ENCODE peak calls at places on chromosomes 13 and 19, in five cellular contexts. F is CD8-positive, alpha-beta memory T cell; M is psoas muscle; R is IMR-90; V is pancreas. G is an unnamed sample. For H3K4me1 and H3K36me3, the result is how much of the 10 kb centered on the place peaks cover.

GRCh38 chr19:14248578-14249011 is 42.6 kb upstream of the ADGRL1 start:
- DNase-seq in F (peak), R (no peak), M (no peak), V (no peak), G (no peak)

GRCh38 chr13:27007166-27007565 is 164.4 kb downstream of the USP12 start:
- DNase-seq in M (no peak), R (no peak), V (peak), F (no peak), G (no peak)

GRCh38 chr13:30224732-30225131 is 82.6 kb downstream of the KATNAL1 start:
- DNase-seq in R (peak), M (no peak), F (no peak), V (no peak), G (no peak)

GRCh38 chr13:61383101-61383500 is 32.5 kb downstream of the PCDH20 start:
- DNase-seq in R (no peak), M (no peak), F (no peak), V (no peak), G (no peak)

GRCh38 chr19:8585057-8585893 is 8.0 kb upstream of the MYO1F start:
- DNase-seq in V (no peak), R (no peak), M (no peak), F (no peak), G (no peak)

GRCh38 chr19:55385749-55386514 is at the start of gene RPL28:
- DNase-seq in V (peak), R (peak), F (peak), M (peak), G (peak)

GRCh38 chr13:41610426-41610825 is 153.1 kb downstream of the RGCC start:
- DNase-seq in V (no peak), M (peak), R (peak), F (no peak), G (peak)

GRCh38 chr13:32309812-32310706 is 5.1 kb downstream of the ZAR1L start:
- DNase-seq in M (no peak), F (peak), R (peak), V (no peak), G (no peak)

GRCh38 chr13:74104661-74105275 is 29.4 kb downstream of the KLF12 start:
- DNase-seq in F (no peak), M (no peak), R (no peak), V (no peak), G (no peak)

GRCh38 chr19:49073514-49074378 is 1.2 kb upstream of the KCNA7 start:
- DNase-seq in V (no peak), F (no peak), R (no peak), M (peak), G (no peak)

GRCh38 chr19:38433268-38433733 is at the start of gene RYR1:
- DNase-seq in V (no peak), M (peak), F (no peak), R (no peak), G (peak)

GRCh38 chr19:36041831-36042230 is 9.2 kb upstream of the CLIP3 start:
- DNase-seq in V (no peak), F (no peak), R (peak), M (no peak), G (no peak)

GRCh38 chr19:9323919-9324583 is at the start of gene ZNF559:
- DNase-seq in M (peak), R (peak), F (peak), V (peak), G (peak)

GRCh38 chr13:72435251-72435650 is 292.2 kb downstream of the MZT1 start:
- DNase-seq in F (no peak), M (no peak), R (no peak), V (no peak), G (no peak)

GRCh38 chr19:20969498-20969897 is 46.4 kb downstream of the ZNF85 start:
- DNase-seq in V (peak), F (no peak), M (no peak), R (no peak), G (no peak)

GRCh38 chr13:37136187-37136586 is 30.7 kb upstream of the CSNK1A1L start:
- DNase-seq in V (no peak), M (no peak), F (no peak), R (peak), G (no peak)

GRCh38 chr13:102799544-102800144 is 725 bp downstream of the BIVM start:
- DNase-seq in V (peak), F (peak), M (peak), R (peak), G (peak)

GRCh38 chr19:57302020-57302465 is 18.2 kb upstream of the ZNF543 start:
- DNase-seq in M (peak), R (peak), V (no peak), F (no peak), G (no peak)

GRCh38 chr19:12757544-12758274 is 6.1 kb downstream of the BEST2 start:
- DNase-seq in M (peak), F (peak), R (peak), V (peak), G (peak)

DNA sequence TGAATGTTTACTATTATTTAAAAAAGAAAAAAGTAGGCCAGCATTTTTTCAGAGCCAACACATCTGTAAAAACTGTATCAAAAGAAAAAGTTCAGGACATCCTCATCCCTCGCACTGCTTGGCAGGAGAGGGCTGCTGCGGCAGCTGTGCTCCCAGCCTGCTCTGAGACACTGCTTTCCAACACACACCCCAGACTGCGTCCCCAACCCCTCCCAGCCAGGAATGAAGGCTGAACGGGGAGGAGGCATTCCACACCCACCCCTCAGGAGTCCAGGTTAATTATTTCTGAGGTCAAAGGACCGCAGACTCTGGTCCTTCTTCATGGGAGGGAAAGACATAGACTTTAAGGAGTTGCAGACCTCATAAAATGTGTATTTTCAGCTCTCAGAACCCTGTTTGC is 43.1 kb downstream of the COL4A1 start:
- DNase-seq in F (no peak), R (no peak), M (no peak), V (no peak), G (no peak)
- H3K4me1 ChIP-seq in F (under half), R (under half), M (under half), V (under half), G (half or more)

DNA sequence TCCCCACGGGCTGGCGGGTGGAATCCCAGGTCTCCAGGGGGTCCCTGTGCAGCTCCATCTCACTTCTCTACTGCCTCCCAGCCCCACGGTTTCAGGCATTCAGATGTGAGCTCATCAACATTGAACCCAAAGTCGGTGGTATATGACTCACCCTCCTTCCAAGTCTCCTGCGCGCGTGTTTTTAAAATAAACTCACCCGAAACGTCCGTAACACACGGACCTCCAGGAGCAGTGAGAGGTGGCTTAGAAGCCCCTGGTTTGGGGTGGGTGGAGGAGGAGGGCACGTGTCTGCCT is 14.0 kb upstream of the CRTC1 start:
- DNase-seq in R (peak), M (no peak), V (no peak), F (no peak), G (no peak)
- H3K27ac ChIP-seq in R (peak), M (no peak), V (no peak), F (no peak), G (no peak)

DNA sequence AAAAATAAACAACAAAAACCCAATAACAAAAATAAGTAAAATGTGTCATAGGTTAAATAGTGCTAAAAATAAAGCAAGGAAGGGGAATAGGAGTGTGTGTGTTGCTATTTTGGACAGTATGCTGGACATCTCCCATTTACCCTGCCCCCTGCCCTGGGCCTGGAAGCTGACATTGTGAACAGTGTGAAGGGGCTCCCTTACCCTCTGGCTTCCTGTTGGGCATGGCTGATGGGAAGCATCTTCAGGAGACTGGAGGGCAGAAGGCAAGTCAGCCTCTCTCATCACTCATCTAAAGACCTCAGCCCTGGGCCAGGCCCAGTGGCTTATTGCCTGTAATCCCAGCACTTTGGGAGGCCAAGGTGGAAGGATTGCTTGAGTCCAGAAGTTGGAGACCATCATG is 26.7 kb downstream of the KCTD15 start:
- DNase-seq in R (no peak), F (no peak), V (no peak), M (no peak), G (no peak)
- H3K36me3 ChIP-seq in R (under half), F (under half), V (under half), M (under half), G (under half)

DNA sequence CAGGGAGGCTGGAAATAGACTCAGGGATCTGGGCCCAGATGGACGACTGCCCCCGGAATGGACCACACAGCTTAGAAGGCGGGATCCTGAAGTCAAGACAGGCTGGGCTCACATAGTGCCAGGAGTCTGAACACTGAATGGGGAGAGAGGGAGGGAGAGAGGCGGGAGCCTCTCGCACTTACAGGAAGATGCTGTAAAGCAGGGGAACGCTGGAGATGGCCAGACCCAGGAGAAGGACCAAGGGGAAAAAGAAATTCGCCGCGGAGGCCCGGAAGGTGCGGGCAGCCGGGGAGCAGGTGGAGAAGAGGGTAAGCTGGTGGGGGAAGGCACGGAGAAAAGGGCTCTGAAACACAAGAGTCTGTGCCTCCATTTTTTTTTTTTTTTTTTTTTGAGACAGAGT is 1.4 kb upstream of the LENG1 start:
- DNase-seq in M (no peak), F (no peak), V (no peak), R (no peak), G (no peak)
- H3K4me1 ChIP-seq in M (under half), F (half or more), V (under half), R (under half), G (half or more)

DNA sequence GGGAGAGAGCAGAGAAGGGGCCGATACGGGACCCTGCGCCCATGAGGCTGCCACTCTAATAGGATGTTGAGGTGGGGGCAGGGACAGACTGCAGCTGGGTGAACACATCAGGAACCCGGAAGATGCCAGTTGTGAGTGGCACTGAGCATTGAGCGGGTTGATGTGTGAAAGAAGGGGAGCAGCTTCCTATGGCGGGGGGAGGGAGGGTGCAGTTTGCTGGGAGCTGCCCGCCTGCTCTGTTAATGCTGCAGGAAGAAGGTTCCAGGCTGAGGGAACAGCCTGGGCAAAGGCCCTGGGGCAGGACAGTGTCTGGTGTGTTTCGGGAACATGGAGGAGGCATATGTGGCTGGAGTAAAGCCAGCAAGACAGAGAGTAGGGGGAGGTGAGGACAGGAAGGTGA is 29.8 kb downstream of the DNM2 start:
- DNase-seq in M (no peak), F (no peak), V (no peak), R (no peak), G (no peak)
- H3K27ac ChIP-seq in M (no peak), F (peak), V (no peak), R (no peak), G (peak)

GRCh38 chr19:16847407-16847806 is 18.2 kb downstream of the SIN3B start:
- DNase-seq in R (no peak), F (no peak), M (no peak), V (no peak), G (no peak)

GRCh38 chr19:16850133-16850532 is 20.9 kb downstream of the SIN3B start:
- DNase-seq in F (no peak), M (no peak), R (peak), V (no peak), G (no peak)

GRCh38 chr19:16846901-16847300 is 17.7 kb downstream of the SIN3B start:
- DNase-seq in R (no peak), M (no peak), F (no peak), V (no peak), G (no peak)

GRCh38 chr19:16851031-16851712 is 22.0 kb downstream of the SIN3B start:
- DNase-seq in M (no peak), V (no peak), F (no peak), R (peak), G (no peak)

GRCh38 chr19:16849168-16849567 is 20.0 kb downstream of the SIN3B start:
- DNase-seq in F (no peak), V (no peak), R (peak), M (no peak), G (no peak)
- H3K36me3 ChIP-seq in F (under half), V (half or more), R (half or more), M (half or more), G (half or more)

DNA sequence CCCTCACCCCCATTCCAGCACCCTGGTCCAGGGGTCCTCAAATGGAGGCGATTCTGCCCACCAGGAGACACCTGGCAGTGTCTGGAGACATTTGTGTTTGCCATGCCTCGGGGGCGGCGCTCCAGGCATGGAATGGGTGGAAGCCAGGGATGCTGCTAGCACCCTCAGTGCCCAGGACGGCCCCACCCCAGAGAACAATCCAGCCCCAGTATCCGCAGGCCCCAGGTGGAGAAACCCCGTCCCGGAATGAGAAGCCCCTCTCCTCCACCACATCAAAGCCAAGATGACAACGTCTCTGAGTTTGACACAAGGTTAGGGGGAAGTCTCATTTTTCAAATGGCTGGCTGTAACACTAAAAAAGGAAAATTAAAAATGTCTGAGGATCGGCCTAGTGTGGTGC is 68.5 kb downstream of the INSR start:
- DNase-seq in F (no peak), M (no peak), R (no peak), V (no peak), G (no peak)
- H3K4me1 ChIP-seq in F (under half), M (under half), R (under half), V (under half), G (under half)

DNA sequence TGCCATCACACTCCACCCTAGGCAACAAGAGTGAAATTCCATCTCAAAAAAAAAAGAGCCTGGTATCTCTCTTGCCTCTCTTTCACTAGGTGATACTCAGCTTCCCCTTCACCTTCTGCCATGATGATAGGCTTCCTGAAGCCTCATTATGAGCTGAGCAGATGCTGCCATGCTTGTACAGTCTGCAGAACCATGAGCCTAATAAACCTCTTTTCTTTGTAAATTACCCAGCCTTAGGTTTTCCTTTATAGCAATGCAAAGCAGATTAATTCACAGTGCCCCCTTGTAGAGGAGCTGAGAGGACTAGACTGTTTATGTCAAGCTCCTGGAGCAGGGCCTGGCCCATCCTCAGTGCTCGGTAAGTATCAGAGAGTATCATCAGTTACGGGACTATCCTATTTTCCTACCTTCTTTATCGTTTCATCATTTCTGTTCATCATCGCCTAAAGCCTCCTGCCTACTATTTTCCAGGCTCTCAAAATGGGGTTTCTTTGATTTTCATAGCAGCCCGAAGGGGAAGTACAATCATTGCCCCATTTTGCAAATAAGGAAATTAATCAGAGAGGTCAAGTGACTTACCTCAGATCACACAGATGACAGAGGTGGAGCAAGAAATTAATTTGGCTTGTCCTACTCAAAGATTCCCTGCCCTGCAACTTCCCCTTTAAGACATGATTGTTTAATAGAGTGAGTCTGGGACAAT is 33.5 kb upstream of the IGSF23 start:
- DNase-seq in R (no peak), F (no peak), M (no peak), V (no peak), G (no peak)
- H3K27ac ChIP-seq in R (no peak), F (no peak), M (no peak), V (no peak), G (no peak)

DNA sequence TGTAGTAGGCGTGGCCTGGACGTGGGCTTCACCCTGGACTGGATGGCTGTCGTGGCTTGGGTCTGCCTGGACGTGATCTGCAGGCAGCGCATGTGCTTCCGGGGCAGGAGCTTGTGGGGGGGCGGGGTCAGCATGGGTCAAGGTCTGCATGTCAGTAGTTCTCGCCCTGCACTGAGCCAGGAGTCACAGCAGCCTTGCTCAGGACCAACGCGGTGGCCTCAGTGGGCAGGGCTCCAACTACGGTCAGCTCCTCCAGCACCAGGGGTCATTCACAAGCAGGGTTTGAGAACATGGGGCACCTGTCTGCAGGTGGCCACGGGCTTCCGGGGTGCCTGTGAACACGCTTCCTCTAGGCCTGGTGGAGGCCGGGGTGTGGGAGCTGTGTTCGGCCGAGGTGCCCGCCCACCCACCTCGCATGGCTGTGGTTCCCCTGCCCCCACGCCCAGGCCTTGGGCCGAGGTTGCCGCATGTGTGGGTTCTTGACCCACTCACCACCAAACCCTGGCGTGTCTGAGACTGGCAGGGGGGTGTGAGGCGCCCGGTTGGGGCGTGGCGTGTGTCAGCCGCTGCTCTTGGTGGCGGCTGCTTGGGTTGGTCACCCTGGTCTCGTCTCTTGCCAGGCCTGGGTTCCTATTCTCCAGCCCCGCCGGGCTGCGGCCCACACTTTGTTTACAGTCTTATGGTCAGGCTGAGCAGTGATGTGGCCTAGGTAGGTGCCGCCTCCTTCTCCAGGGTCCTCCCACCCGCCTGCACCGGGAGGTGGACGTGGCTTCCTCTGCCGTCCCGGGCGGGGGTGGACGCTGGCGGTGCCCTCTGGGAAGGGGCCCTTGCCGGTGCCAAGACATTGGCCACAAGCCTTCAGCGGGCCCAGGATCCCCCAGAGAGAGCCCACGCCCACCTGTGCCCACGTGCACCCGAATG is 4.8 kb upstream of the RPS15 start:
- DNase-seq in M (no peak), R (no peak), V (peak), F (no peak), G (no peak)
- H3K36me3 ChIP-seq in M (half or more), R (half or more), V (half or more), F (under half), G (half or more)